ENCODE peak calls at places on chromosomes 4 and X, in eight cellular contexts. Z is prostate gland, G is heart left ventricle, L is Ammon's horn, F is heart right ventricle, Q is head of caudate nucleus, A is iris pigment epithelial cell, N is cardiac muscle cell. Y is an unnamed sample.

GRCh38 chrX:49244207-49244606 is 8.9 kb downstream of the CCDC22 start:
- DNase-seq in Z (no peak), G (no peak), L (no peak), F (no peak), Q (no peak), A (no peak), N (no peak), Y (no peak)

GRCh38 chr4:106315476-106315967 is 487 bp downstream of the TBCK start:
- DNase-seq in Z (peak), G (no peak), L (no peak), F (no peak), Q (no peak), A (peak), N (no peak), Y (no peak)

GRCh38 chr4:151409470-151410313 is 716 bp downstream of the FHIP1A start:
- DNase-seq in Z (peak), G (peak), L (no peak), F (peak), Q (no peak), A (peak), N (peak), Y (peak)

GRCh38 chrX:121863976-121864375 is 816.6 kb downstream of the GLUD2 start:
- DNase-seq in Z (no peak), G (no peak), L (no peak), F (no peak), Q (no peak), A (no peak), N (no peak), Y (no peak)

GRCh38 chrX:120299928-120300327 is 11.3 kb downstream of the TMEM255A start:
- DNase-seq in Z (no peak), G (no peak), L (no peak), F (no peak), Q (no peak), A (no peak), N (no peak), Y (no peak)

GRCh38 chr4:182922551-182923284 is 5.5 kb upstream of the DCTD start:
- DNase-seq in Z (no peak), G (no peak), L (peak), F (no peak), Q (no peak), A (peak), N (peak), Y (no peak)

GRCh38 chr4:156998500-156999174 is 27.0 kb upstream of the PDGFC start:
- DNase-seq in Z (no peak), G (no peak), L (no peak), F (no peak), Q (no peak), A (no peak), N (no peak), Y (no peak)

GRCh38 chr4:107183155-107183774 is 147.2 kb upstream of the DKK2 start:
- DNase-seq in Z (peak), G (no peak), L (peak), F (no peak), Q (no peak), A (peak), N (peak), Y (no peak)

GRCh38 chr4:56656346-56656643 is 24.8 kb downstream of the HOPX start:
- DNase-seq in Z (no peak), G (peak), L (no peak), F (peak), Q (peak), A (no peak), N (no peak), Y (no peak)

GRCh38 chrX:92213781-92214180 is 434.6 kb downstream of the PCDH11X start:
- DNase-seq in Z (no peak), G (no peak), L (no peak), F (no peak), Q (no peak), A (peak), N (no peak), Y (no peak)

GRCh38 chr4:184756399-184756798 is 22.5 kb upstream of the CENPU start:
- DNase-seq in Z (no peak), G (peak), L (no peak), F (no peak), Q (no peak), A (peak), N (peak), Y (no peak)

GRCh38 chr4:40251366-40251765 is 54.5 kb downstream of the RHOH start:
- DNase-seq in Z (no peak), G (no peak), L (no peak), F (no peak), Q (no peak), A (peak), N (no peak), Y (no peak)

GRCh38 chr4:147860960-147861359 is 129.1 kb downstream of the ARHGAP10 start:
- DNase-seq in Z (no peak), G (peak), L (peak), F (peak), Q (no peak), A (no peak), N (no peak), Y (peak)

GRCh38 chr4:169341490-169341889 is 70.7 kb upstream of the SH3RF1 start:
- DNase-seq in Z (no peak), G (no peak), L (no peak), F (no peak), Q (no peak), A (peak), N (peak), Y (no peak)